ENCODE peak calls at places on chromosome 18, in five cellular contexts. C is fibroblast of lung, G is endothelial cell of umbilical vein, X is IMR-90, K is H9. E is an unnamed sample.

GRCh38 chr18:48785091-48785614 is 165.6 kb downstream of the SMAD7 start:
- DNase-seq in C (no peak), G (no peak), X (no peak), K (no peak), E (no peak)

GRCh38 chr18:59268127-59268721 is 5.0 kb downstream of the RAX start:
- DNase-seq in C (no peak), G (no peak), X (no peak), K (no peak), E (no peak)

GRCh38 chr18:23938046-23938756 is 76.4 kb upstream of the TTC39C start:
- DNase-seq in C (no peak), G (no peak), X (no peak), K (no peak), E (peak; percentile 44)

GRCh38 chr18:48123324-48123723 is 192.9 kb upstream of the SMAD2 start:
- DNase-seq in C (no peak), G (no peak), X (no peak), K (no peak), E (peak; percentile 52)

GRCh38 chr18:7021994-7022840 is 95.4 kb downstream of the LAMA1 start:
- DNase-seq in C (peak; percentile 12), G (peak; percentile 47), X (peak; percentile 43), K (no peak), E (no peak)

GRCh38 chr18:62976227-62976626 is 260.9 kb downstream of the PHLPP1 start:
- DNase-seq in C (no peak), G (no peak), X (no peak), K (no peak), E (no peak)

GRCh38 chr18:25726278-25726677 is 364.1 kb downstream of the SS18 start:
- DNase-seq in C (peak; percentile 73), G (no peak), X (peak; percentile 63), K (no peak), E (no peak)

GRCh38 chr18:49274188-49274714 is 186.2 kb downstream of the DYM start:
- DNase-seq in C (peak; percentile 40), G (no peak), X (peak; percentile 68), K (no peak), E (no peak)

GRCh38 chr18:31402026-31402373 is 25.4 kb downstream of the DSG4 start:
- DNase-seq in C (no peak), G (no peak), X (no peak), K (no peak), E (no peak)

GRCh38 chr18:63057707-63058106 is 261.9 kb downstream of the BCL2 start:
- DNase-seq in C (no peak), G (no peak), X (no peak), K (no peak), E (no peak)

GRCh38 chr18:21786526-21786925 is 45.9 kb downstream of the MIB1 start:
- DNase-seq in C (no peak), G (no peak), X (no peak), K (no peak), E (no peak)

GRCh38 chr18:715626-716025 is 3.2 kb upstream of the ENOSF1 start:
- DNase-seq in C (peak; percentile 80), G (peak; percentile 28), X (peak; percentile 82), K (no peak), E (no peak)

GRCh38 chr18:2114765-2115164 is 456.5 kb downstream of the METTL4 start:
- DNase-seq in C (no peak), G (no peak), X (no peak), K (no peak), E (no peak)

GRCh38 chr18:56289381-56289780 is 349.0 kb downstream of the TXNL1 start:
- DNase-seq in C (no peak), G (no peak), X (no peak), K (no peak), E (no peak)

GRCh38 chr18:13161276-13161899 is 57.2 kb upstream of the LDLRAD4 start:
- DNase-seq in C (no peak), G (no peak), X (no peak), K (no peak), E (no peak)

GRCh38 chr18:55321268-55322175 is 266.5 kb downstream of the TCF4 start:
- DNase-seq in C (peak; percentile 93), G (peak; percentile 82), X (peak; percentile 89), K (peak; percentile 85), E (peak; percentile 94)

GRCh38 chr18:7548721-7549120 is 18.4 kb upstream of the PTPRM start:
- DNase-seq in C (no peak), G (no peak), X (no peak), K (no peak), E (no peak)

GRCh38 chr18:9102391-9103216 is at the start of gene NDUFV2:
- DNase-seq in C (peak; percentile 94), G (peak; percentile 95), X (peak; percentile 93), K (peak; percentile 96), E (peak; percentile 99)

GRCh38 chr18:62863629-62864028 is 148.3 kb downstream of the PHLPP1 start:
- DNase-seq in C (peak; percentile 71), G (peak; percentile 35), X (peak; percentile 65), K (no peak), E (no peak)

GRCh38 chr18:6057604-6058003 is 162.3 kb upstream of the TMEM200C start:
- DNase-seq in C (peak; percentile 40), G (no peak), X (peak; percentile 48), K (no peak), E (no peak)

GRCh38 chr18:5588529-5588928 is 44.7 kb upstream of the EPB41L3 start:
- DNase-seq in C (no peak), G (no peak), X (no peak), K (no peak), E (no peak)

GRCh38 chr18:27599202-27599829 is 414.2 kb upstream of the CHST9 start:
- DNase-seq in C (peak; percentile 20), G (peak; percentile 33), X (peak; percentile 28), K (peak; percentile 50), E (peak; percentile 84)

GRCh38 chr18:71293322-71293721 is 1004.5 kb downstream of the SOCS6 start:
- DNase-seq in C (no peak), G (no peak), X (no peak), K (no peak), E (no peak)

GRCh38 chr18:74465775-74466174 is 8.7 kb upstream of the DIPK1C start:
- DNase-seq in C (no peak), G (no peak), X (no peak), K (no peak), E (no peak)

GRCh38 chr18:31581498-31582197 is 10.0 kb upstream of the TTR start:
- DNase-seq in C (peak; percentile 85), G (peak; percentile 86), X (peak; percentile 18), K (no peak), E (no peak)

GRCh38 chr18:13268746-13269285 is 50.3 kb downstream of the LDLRAD4 start:
- DNase-seq in C (peak; percentile 56), G (no peak), X (no peak), K (no peak), E (no peak)

GRCh38 chr18:74866577-74866976 is 268.9 kb downstream of the ZNF407 start:
- DNase-seq in C (no peak), G (no peak), X (no peak), K (no peak), E (no peak)

GRCh38 chr18:73688161-73688560 is 459.5 kb downstream of the FBXO15 start:
- DNase-seq in C (peak; percentile 58), G (no peak), X (no peak), K (no peak), E (no peak)

GRCh38 chr18:23690505-23691068 is 1.3 kb downstream of the LAMA3 start:
- DNase-seq in C (no peak), G (no peak), X (no peak), K (peak; percentile 39), E (peak; percentile 62)

GRCh38 chr18:49072524-49072934 is 121.8 kb upstream of the SMAD7 start:
- DNase-seq in C (no peak), G (no peak), X (peak; percentile 61), K (no peak), E (no peak)

GRCh38 chr18:8709248-8710059 is 4.1 kb downstream of the MTCL1 start:
- DNase-seq in C (peak; percentile 56), G (no peak), X (no peak), K (no peak), E (no peak)

GRCh38 chr18:47944972-47945843 is 14.7 kb upstream of the SMAD2 start:
- DNase-seq in C (peak; percentile 70), G (no peak), X (peak; percentile 25), K (no peak), E (no peak)

GRCh38 chr18:13246121-13246520 is 27.6 kb downstream of the LDLRAD4 start:
- DNase-seq in C (no peak), G (no peak), X (no peak), K (no peak), E (peak; percentile 21)

GRCh38 chr18:961644-962355 is 57.1 kb downstream of the ADCYAP1 start:
- DNase-seq in C (peak; percentile 32), G (peak; percentile 77), X (peak; percentile 35), K (peak; percentile 50), E (peak; percentile 84)

GRCh38 chr18:26617151-26617554 is 68.8 kb upstream of the KCTD1 start:
- DNase-seq in C (peak; percentile 97), G (no peak), X (peak; percentile 90), K (no peak), E (no peak)

GRCh38 chr18:45386256-45386655 is 229.0 kb upstream of the SLC14A2 start:
- DNase-seq in C (peak; percentile 47), G (peak; percentile 2), X (peak; percentile 8), K (peak; percentile 71), E (peak; percentile 90)
- TF ChIP-seq CTCF in C (peak; percentile 60), G (no peak), X (peak; percentile 45), K (peak; percentile 85), E (peak; percentile 90)

GRCh38 chr18:36640005-36640952 is 188.5 kb downstream of the TPGS2 start:
- DNase-seq in C (no peak), G (no peak), X (peak; percentile 28), K (no peak), E (no peak)
- H3K9ac ChIP-seq in C (no peak overlapping the region), G (no peak overlapping the region), X (no peak overlapping the region), K (no peak overlapping the region), E (no peak overlapping the region)

GRCh38 chr18:14748496-14748895 is 524 bp downstream of the ANKRD30B start:
- DNase-seq in C (no peak), G (no peak), X (no peak), K (no peak), E (no peak)
- H3K27me3 ChIP-seq in C (no peaks in the 10 kb centered on the region), G (no peaks in the 10 kb centered on the region), X (no peaks in the 10 kb centered on the region), K (no peaks in the 10 kb centered on the region), E (no peaks in the 10 kb centered on the region)

GRCh38 chr18:57854726-57855125 is 51.6 kb upstream of the ATP8B1 start:
- DNase-seq in C (peak; percentile 65), G (no peak), X (peak; percentile 22), K (no peak), E (no peak)

GRCh38 chr18:57863706-57864105 is 60.6 kb upstream of the ATP8B1 start:
- DNase-seq in C (peak; percentile 47), G (no peak), X (peak; percentile 57), K (no peak), E (no peak)

GRCh38 chr18:57856128-57856527 is 53.0 kb upstream of the ATP8B1 start:
- DNase-seq in C (no peak), G (no peak), X (no peak), K (no peak), E (no peak)

GRCh38 chr18:57856707-57857280 is 53.7 kb upstream of the ATP8B1 start:
- DNase-seq in C (no peak), G (no peak), X (no peak), K (no peak), E (peak; percentile 55)

DNA sequence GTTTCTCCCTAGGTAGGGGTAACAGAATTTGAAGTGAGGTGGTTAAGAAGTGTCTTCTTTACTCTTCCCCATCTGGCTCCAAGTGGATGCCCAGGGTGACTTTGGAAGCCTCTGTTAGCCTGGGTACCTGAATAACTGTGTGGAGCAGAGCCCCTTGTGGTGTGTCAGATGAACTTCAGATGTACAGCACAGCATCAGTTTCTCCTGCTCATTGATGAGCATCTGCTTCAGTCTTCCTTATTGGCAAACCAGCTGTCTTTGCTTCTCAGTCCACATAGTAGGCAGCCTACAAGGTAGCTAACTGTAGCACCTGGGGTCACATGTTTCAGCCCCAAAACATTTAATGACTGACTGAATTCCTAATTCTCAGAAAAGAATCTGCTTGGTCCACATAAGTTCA is 56.2 kb upstream of the ATP8B1 start:
- DNase-seq in C (no peak), G (peak; percentile 35), X (no peak), K (peak; percentile 41), E (peak; percentile 66)
- TF ChIP-seq CTCF in C (peak; percentile 49), G (peak; percentile 50), X (peak; percentile 23), K (peak; percentile 63), E (peak; percentile 73)

E was measured in endodermal cell.